ENCODE peak calls at places on chromosome 3, in six cellular contexts. C is A549, D is IMR-90, W is GM12878, S is HepG2, O is H1. K is an unnamed sample.

GRCh38 chr3:186425788-186426730 is 64.0 kb upstream of the DGKG start:
- DNase-seq in C (peak; percentile 25), W (no peak), D (peak; percentile 75), S (no peak), O (no peak), K (no peak)

GRCh38 chr3:105730973-105731372 is 137.8 kb downstream of the CBLB start:
- DNase-seq in D (no peak), W (no peak), O (no peak), C (no peak), S (no peak), K (no peak)

GRCh38 chr3:25830373-25831305 is 40.7 kb downstream of the OXSM start:
- DNase-seq in O (no peak), C (no peak), D (no peak), W (no peak), S (no peak), K (no peak)

GRCh38 chr3:181488536-181488935 is 223.2 kb upstream of the SOX2 start:
- DNase-seq in W (no peak), C (no peak), O (no peak), S (no peak), D (no peak), K (no peak)

GRCh38 chr3:4772171-4772804 is 206.9 kb upstream of the BHLHE40 start:
- DNase-seq in S (no peak), O (no peak), C (no peak), W (no peak), D (peak; percentile 68), K (no peak)

GRCh38 chr3:160754371-160754854 is 1.6 kb upstream of the PPM1L start:
- DNase-seq in D (peak; percentile 53), C (peak; percentile 5), S (no peak), W (no peak), O (no peak), K (no peak)

GRCh38 chr3:159762238-159762637 is 226.4 kb upstream of the IL12A start:
- DNase-seq in D (no peak), W (no peak), S (no peak), O (no peak), C (peak; percentile 86), K (no peak)

GRCh38 chr3:69536306-69537020 is 150.6 kb upstream of the FRMD4B start:
- DNase-seq in C (no peak), S (no peak), O (no peak), D (no peak), W (no peak), K (no peak)

GRCh38 chr3:27960133-27960532 is 238.0 kb upstream of the EOMES start:
- DNase-seq in W (no peak), C (no peak), O (no peak), D (peak; percentile 1), S (no peak), K (peak; percentile 27)

GRCh38 chr3:17456036-17456435 is 286.4 kb downstream of the TBC1D5 start:
- DNase-seq in D (no peak), S (no peak), W (no peak), C (no peak), O (no peak), K (no peak)

GRCh38 chr3:62175161-62175560 is 198.2 kb downstream of the FEZF2 start:
- DNase-seq in C (no peak), W (no peak), D (no peak), O (no peak), S (no peak), K (no peak)

GRCh38 chr3:122409392-122409791 is 6.5 kb downstream of the WDR5B start:
- DNase-seq in W (no peak), S (no peak), C (no peak), D (no peak), O (no peak), K (no peak)

GRCh38 chr3:60920519-60920918 is 330.7 kb downstream of the FHIT start:
- DNase-seq in O (no peak), S (no peak), W (no peak), C (no peak), D (no peak), K (no peak)

GRCh38 chr3:24351779-24352469 is 142.7 kb downstream of the THRB start:
- DNase-seq in O (no peak), D (no peak), S (no peak), W (no peak), C (no peak), K (no peak)

GRCh38 chr3:4241595-4242170 is 61.5 kb upstream of the SETMAR start:
- DNase-seq in W (no peak), O (no peak), C (no peak), D (no peak), S (no peak), K (no peak)

GRCh38 chr3:61663728-61664492 is 102.5 kb downstream of the PTPRG start:
- DNase-seq in D (peak; percentile 97), W (no peak), O (no peak), S (no peak), C (peak; percentile 21), K (peak; percentile 76)

GRCh38 chr3:12416731-12417130 is 67.5 kb upstream of the TSEN2 start:
- DNase-seq in S (no peak), D (no peak), O (no peak), W (no peak), C (no peak), K (no peak)
- TF ChIP-seq CEBPB in S (no peak), D (no peak), O (no peak), W (no peak), C (no peak), K (no peak)

GRCh38 chr3:56802411-56802745 is 629 bp upstream of the ARHGEF3 start:
- DNase-seq in S (no peak), W (no peak), O (no peak), C (no peak), D (no peak), K (no peak)

GRCh38 chr3:56802793-56803192 is 1.0 kb upstream of the ARHGEF3 start:
- DNase-seq in W (no peak), S (no peak), O (no peak), C (no peak), D (no peak), K (no peak)

GRCh38 chr3:56801597-56802410 is at the start of gene ARHGEF3:
- DNase-seq in C (peak; percentile 71), S (peak; percentile 76), D (peak; percentile 48), W (no peak), O (peak; percentile 49), K (peak; percentile 72)

GRCh38 chr3:56800373-56801150 is 1.2 kb downstream of the ARHGEF3 start:
- DNase-seq in S (no peak), O (no peak), C (no peak), D (no peak), W (no peak), K (no peak)

DNA sequence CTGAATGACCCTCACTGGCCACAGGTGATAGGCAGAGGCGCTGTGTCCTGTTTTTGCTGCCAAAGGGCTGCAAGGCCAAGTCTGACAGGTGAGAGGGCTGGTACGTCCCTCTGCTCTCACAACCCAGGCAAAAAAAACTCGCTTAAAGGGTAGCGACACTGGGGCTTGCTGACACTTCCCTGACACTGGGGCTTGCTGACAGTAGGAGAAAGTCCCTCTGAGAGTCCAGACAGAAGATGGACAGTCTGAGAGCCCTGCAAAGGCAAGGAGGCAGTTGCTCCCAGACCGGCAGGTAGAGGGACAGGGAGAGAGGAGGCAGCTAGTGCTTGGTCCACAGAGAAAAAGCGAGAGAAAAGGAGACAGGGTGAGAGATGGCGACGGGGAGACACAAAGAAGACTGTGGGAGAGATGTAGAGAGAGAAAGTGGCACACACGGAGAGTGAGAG is 575 bp downstream of the ARHGEF3 start:
- DNase-seq in W (no peak), S (no peak), D (no peak), C (no peak), O (no peak), K (no peak)
- TF ChIP-seq CEBPB in W (no peak), S (no peak), D (no peak), C (no peak), O (no peak), K (no peak)

DNA sequence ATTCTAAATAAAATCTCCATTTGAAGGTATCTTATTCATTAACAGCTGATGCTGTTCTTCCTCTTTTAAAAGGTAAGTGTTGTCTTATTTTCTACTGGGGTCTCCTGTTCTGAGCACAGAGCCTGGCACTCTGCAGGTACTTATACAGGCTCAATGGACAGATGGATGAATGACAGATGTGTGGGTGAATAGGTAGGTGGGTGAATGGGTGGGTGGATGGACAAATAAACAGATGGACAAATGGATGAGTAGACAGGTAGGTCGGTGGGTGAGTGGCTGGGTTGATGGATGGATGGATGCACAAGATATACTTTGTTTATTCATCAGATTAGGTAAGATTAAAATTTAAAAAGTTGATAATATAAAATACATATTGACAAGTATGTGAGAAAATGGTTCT is 53.5 kb downstream of the SLC41A3 start:
- DNase-seq in W (no peak), C (no peak), O (no peak), S (no peak), D (no peak), K (no peak)
- TF ChIP-seq CEBPB in W (no peak), C (no peak), O (no peak), S (no peak), D (no peak), K (no peak)

DNA sequence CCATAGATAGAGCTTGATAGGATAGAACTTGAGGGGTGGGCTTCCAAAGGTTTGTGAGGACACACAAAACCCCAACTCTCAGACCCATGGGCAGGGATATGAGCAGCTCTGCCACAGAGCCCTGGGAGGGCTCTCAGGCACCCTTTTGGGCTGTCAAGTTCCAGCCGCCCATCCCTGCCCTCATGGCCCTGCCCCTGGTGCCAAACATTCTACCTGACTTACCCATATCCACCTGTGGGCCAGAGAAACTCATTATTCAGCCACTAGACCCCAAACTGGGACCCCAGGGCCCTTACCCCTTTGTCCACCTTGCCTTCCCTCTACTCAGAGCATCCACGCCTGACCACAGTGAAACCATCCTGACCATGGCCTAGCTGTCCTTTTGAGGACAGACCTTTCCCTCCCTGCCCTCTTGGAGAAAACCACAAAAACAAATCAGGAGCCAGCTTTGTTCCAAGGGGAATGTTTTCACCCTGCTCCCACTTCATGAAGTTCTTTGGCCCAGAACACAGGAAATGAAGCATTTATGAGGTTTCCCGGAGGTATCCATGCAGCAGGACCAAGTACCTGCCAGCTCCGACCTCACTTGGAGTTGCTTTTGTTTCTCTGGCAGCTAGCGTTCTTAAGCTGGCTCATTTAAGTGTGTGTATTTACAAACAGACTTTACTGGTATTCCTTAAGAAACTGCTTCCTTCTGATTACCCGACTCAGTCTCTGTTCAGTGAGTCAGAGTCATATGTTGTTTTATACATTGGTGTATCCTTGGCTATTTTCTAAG is 34.2 kb upstream of the GALNT15 start:
- DNase-seq in W (no peak), O (no peak), D (peak; percentile 88), S (no peak), C (no peak), K (no peak)
- TF ChIP-seq CEBPB in W (no peak), O (no peak), D (no peak), S (no peak), C (no peak), K (no peak)

DNA sequence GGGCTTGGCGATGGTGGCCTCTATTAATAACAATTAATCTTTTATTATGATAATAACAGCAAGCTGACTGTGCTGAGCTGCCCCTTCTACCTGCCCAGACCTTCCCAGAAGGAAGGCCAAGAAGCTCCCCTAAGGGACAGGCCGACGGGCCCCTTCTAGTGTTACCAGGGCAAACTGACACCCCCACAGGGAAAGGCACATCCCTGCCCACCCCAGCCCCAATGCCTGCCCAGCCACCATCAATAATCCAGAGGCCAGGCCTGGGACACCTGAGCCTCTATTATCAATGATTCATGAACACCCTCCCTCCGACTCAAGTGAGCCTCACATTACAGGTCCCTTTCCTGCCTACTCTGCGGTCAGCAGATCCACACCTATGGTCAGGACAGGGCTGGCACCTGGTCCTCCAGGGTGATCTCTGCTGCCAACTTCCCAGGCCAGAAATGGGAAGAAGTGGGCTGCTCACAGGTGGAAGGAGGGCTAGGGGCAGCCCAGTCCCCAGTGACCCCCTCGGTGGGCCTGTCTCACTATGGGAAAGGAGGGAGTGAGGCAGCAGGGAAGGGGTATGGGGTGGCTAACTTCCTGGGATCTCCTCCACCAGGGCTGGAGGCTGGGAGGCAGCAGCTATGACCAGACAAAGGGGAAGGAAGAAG is 1.8 kb downstream of the TWF2 start:
- DNase-seq in O (no peak), C (no peak), S (no peak), D (no peak), W (no peak), K (no peak)
- TF ChIP-seq CEBPB in O (no peak), C (no peak), S (no peak), D (no peak), W (no peak), K (no peak)

K was measured in HCT116.